ENCODE peak calls at places on chromosomes 5 and 9, in six cellular contexts. G is activated CD8-positive, alpha-beta T cell treated with anti-CD3 and anti-CD28 coated beads, Interleukin-2, amount 10 ng/mL, durations not matched to agents 7 days and 5 days; R is kidney; V is NCI-H446 treated with DMSO at 0.1 percent for 48 hours; W is stimulated activated CD4-positive, alpha-beta T cell treated with anti-CD3 and anti-CD28 coated beads, Interleukin-1b, Interleukin-23, amount 100 ng/mL, for 24 hours; D is HEK293T. X is an unnamed sample.

GRCh38 chr5:54516051-54516645 is 1.4 kb upstream of the SNX18 start:
- DNase-seq in G (no peak), R (no peak), D (no peak), W (no peak), V (no peak), X (no peak)

GRCh38 chr9:81317939-81318338 is 371.4 kb downstream of the TLE1 start:
- DNase-seq in D (no peak), W (no peak), V (peak; percentile 38), G (no peak), R (no peak), X (no peak)

GRCh38 chr5:163105456-163105855 is 331.9 kb upstream of the CCNG1 start:
- DNase-seq in V (no peak), G (no peak), D (no peak), R (no peak), W (no peak), X (no peak)

GRCh38 chr9:74379718-74380117 is 117.4 kb upstream of the RORB start:
- DNase-seq in G (peak; percentile 43), R (no peak), V (no peak), W (no peak), D (peak; percentile 48), X (no peak)

GRCh38 chr9:133130721-133131244 is 9.7 kb upstream of the RALGDS start:
- DNase-seq in D (no peak), R (peak; percentile 78), V (no peak), W (no peak), G (peak; percentile 81), X (no peak)

GRCh38 chr5:131747180-131748105 is 49.4 kb downstream of the FNIP1 start:
- DNase-seq in G (peak; percentile 37), W (no peak), R (no peak), D (no peak), V (no peak), X (no peak)

GRCh38 chr9:16341176-16341575 is 529.3 kb downstream of the BNC2 start:
- DNase-seq in R (no peak), G (no peak), V (no peak), W (no peak), D (no peak), X (no peak)

GRCh38 chr5:168308976-168309598 is 17.6 kb downstream of the WWC1 start:
- DNase-seq in G (no peak), R (no peak), W (no peak), V (no peak), D (no peak), X (no peak)

GRCh38 chr5:35089688-35090314 is 42.1 kb upstream of the AGXT2 start:
- DNase-seq in D (peak; percentile 61), V (peak; percentile 63), R (no peak), W (peak; percentile 13), G (peak; percentile 56), X (peak; percentile 63)

X was measured in NCI-H1694.